ENCODE peak calls at places on chromosomes 11 and 22, in six cellular contexts. R is transverse colon, S is cardiac muscle cell, I is Panc1, Y is PC-9, X is GM12865. Q is an unnamed sample.

GRCh38 chr11:74141274-74141695 is 29.5 kb downstream of the C2CD3 start:
- DNase-seq in Y (peak; percentile 63), X (no peak), I (no peak), S (no peak), R (peak; percentile 17), Q (peak; percentile 47)

GRCh38 chr11:23755076-23755475 is 741.8 kb upstream of the LUZP2 start:
- DNase-seq in S (no peak), I (no peak), R (no peak), Y (no peak), X (no peak), Q (no peak)

GRCh38 chr11:96393753-96394348 is 4.0 kb downstream of the JRKL start:
- DNase-seq in S (peak; percentile 71), I (peak; percentile 25), R (no peak), X (peak; percentile 46), Y (no peak), Q (peak; percentile 75)

GRCh38 chr22:46068176-46068907 is 82.0 kb upstream of the PPARA start:
- DNase-seq in S (no peak), R (no peak), X (no peak), I (no peak), Y (no peak), Q (no peak)

GRCh38 chr11:106398396-106399074 is 321.1 kb downstream of the AASDHPPT start:
- DNase-seq in R (no peak), X (no peak), Y (no peak), S (no peak), I (no peak), Q (no peak)

GRCh38 chr11:17771415-17771814 is 36.8 kb downstream of the KCNC1 start:
- DNase-seq in Y (no peak), I (no peak), S (no peak), X (no peak), R (no peak), Q (no peak)

GRCh38 chr11:86396403-86396802 is 21.7 kb downstream of the CCDC81 start:
- DNase-seq in Y (no peak), S (no peak), R (no peak), X (no peak), I (no peak), Q (peak; percentile 38)

GRCh38 chr22:31800065-31800464 is 46.2 kb downstream of the DEPDC5 start:
- DNase-seq in R (no peak), I (no peak), X (no peak), Y (peak; percentile 97), S (no peak), Q (peak; percentile 35)

GRCh38 chr22:32932176-32932575 is 126.0 kb downstream of the SYN3 start:
- DNase-seq in Y (no peak), R (no peak), S (no peak), I (no peak), X (no peak), Q (peak; percentile 23)

GRCh38 chr11:34243620-34244493 is 114.0 kb downstream of the ABTB2 start:
- DNase-seq in I (no peak), R (peak; percentile 84), Y (peak; percentile 95), S (peak; percentile 62), X (peak; percentile 92), Q (peak; percentile 74)

GRCh38 chr11:133810179-133810550 is 35.1 kb downstream of the SPATA19 start:
- DNase-seq in X (no peak), S (no peak), I (no peak), R (no peak), Y (no peak), Q (no peak)

GRCh38 chr22:39943941-39944624 is 16.1 kb upstream of the TMA7B start:
- DNase-seq in I (no peak), R (no peak), X (no peak), Y (no peak), S (no peak), Q (no peak)

GRCh38 chr11:27718346-27718852 is 18.1 kb upstream of the BDNF start:
- DNase-seq in R (peak; percentile 9), I (no peak), S (peak; percentile 94), Y (no peak), X (no peak), Q (peak; percentile 86)

GRCh38 chr22:31269892-31270574 is 22.3 kb downstream of the PIK3IP1 start:
- DNase-seq in I (no peak), Y (peak; percentile 63), S (no peak), R (no peak), X (no peak), Q (no peak)

GRCh38 chr11:23164022-23164421 is 303.7 kb upstream of the CCDC179 start:
- DNase-seq in I (no peak), X (no peak), S (no peak), R (no peak), Y (no peak), Q (no peak)

GRCh38 chr22:43273902-43274484 is 69.2 kb downstream of the SCUBE1 start:
- DNase-seq in X (peak; percentile 81), Y (peak; percentile 43), I (no peak), S (peak; percentile 71), R (no peak), Q (peak; percentile 71)

GRCh38 chr22:46484156-46484860 is 53.1 kb downstream of the CELSR1 start:
- DNase-seq in I (no peak), R (no peak), X (no peak), S (no peak), Y (no peak), Q (no peak)

GRCh38 chr11:123218451-123218850 is 23.4 kb upstream of the CLMP start:
- DNase-seq in Y (no peak), X (no peak), S (peak; percentile 48), R (no peak), I (no peak), Q (peak; percentile 35)

GRCh38 chr11:117378966-117379865 is 51.6 kb downstream of the CEP164 start:
- DNase-seq in Y (peak; percentile 15), I (no peak), X (no peak), S (no peak), R (no peak), Q (no peak)

GRCh38 chr11:71971676-71972075 is 27.0 kb upstream of the IL18BP start:
- DNase-seq in Y (no peak), R (no peak), I (no peak), X (no peak), S (no peak), Q (no peak)

GRCh38 chr11:56911312-56911711 is 77.4 kb upstream of the OR5AK2 start:
- DNase-seq in I (no peak), X (no peak), Y (no peak), R (no peak), S (peak; percentile 26), Q (peak; percentile 5)

GRCh38 chr11:61890536-61891330 is 612 bp downstream of the FADS3 start:
- DNase-seq in S (peak; percentile 66), Y (peak; percentile 69), I (no peak), X (peak; percentile 22), R (peak; percentile 38), Q (peak; percentile 66)

GRCh38 chr11:61889831-61890230 is 1.5 kb downstream of the FADS3 start:
- DNase-seq in Y (no peak), X (no peak), S (no peak), I (no peak), R (no peak), Q (no peak)

GRCh38 chr11:61893981-61894380 is 2.6 kb upstream of the FADS3 start:
- DNase-seq in S (peak; percentile 93), I (no peak), X (no peak), R (no peak), Y (no peak), Q (peak; percentile 94)

GRCh38 chr11:61891331-61892084 is at the start of gene FADS3:
- DNase-seq in Y (peak; percentile 75), X (peak; percentile 53), S (peak; percentile 89), I (no peak), R (peak; percentile 90), Q (peak; percentile 76)

DNA sequence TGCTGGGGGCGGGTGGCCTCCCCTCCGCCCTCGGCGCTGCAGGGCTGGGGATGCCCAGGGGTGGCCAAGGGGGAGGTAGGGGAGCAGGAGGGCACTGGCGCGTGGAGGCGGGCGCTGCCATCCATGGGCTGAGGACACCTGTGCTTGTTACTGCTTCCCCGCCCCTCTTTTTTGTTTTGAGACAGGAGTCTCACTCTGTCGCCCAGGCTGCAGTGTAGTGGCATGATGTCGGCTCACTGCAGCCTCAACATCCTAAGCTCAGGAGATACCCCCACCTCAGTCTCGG is 683 bp upstream of the FADS3 start:
- DNase-seq in R (no peak), S (no peak), Y (no peak), X (no peak), I (no peak), Q (no peak)
- TF ChIP-seq CTCF in R (no peak), S (peak; percentile 7), Y (no peak), X (no peak), I (no peak), Q (no peak)

GRCh38 chr11:45208135-45208534 is 61.7 kb downstream of the PRDM11 start:
- DNase-seq in X (no peak), S (no peak), R (no peak), I (no peak), Y (no peak), Q (no peak)
- H3K4me3 ChIP-seq in X (no peak overlapping the region), S (no peak overlapping the region), R (no peak overlapping the region), I (no peak overlapping the region), Y (no peak overlapping the region), Q (no peak overlapping the region)

DNA sequence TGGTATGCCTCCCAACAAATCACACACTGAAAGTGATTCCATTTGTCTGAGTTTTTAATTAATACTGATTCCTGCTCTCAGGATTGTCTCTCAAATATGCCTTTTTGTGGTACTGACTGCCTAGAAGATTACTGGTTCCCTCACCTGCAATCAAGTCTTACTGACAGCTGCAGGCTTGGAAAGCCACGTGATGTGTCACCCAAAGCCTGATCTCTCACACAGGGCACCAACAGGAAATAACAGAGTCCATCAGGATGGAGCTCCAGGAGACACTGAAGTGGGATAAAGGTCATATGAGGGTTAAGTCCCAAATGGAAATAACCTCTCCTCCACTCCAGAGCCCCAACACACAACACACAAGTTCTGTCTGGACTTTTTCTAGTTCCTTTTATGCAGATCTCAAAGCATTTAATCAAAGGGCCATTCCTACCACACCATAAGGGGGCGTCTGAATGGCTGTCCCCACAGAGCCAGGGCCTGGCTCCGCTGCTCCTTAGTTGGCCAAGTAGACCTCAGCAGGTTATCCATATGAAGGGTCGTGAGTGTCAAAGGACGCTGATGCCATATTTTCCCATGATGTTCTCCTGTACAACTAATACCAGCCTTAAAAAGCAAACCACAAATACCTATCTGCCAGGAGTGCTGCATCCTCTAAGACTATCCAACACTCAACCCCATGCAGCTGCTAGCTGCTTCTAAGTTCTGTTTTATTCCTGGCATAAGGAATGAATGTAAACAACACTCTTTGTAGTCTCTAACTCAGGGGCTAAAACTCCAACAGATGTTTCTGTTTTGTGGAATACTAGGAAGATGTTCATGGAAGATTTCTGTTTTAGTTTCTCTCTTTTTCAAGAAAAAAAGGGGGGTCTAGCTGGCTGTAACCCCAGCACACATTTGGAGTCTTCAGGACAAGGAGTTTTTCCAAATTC is 13.0 kb downstream of the SCUBE2 start:
- DNase-seq in I (no peak), S (no peak), Y (no peak), X (no peak), R (no peak), Q (no peak)
- TF ChIP-seq CTCF in I (no peak), S (no peak), Y (no peak), X (no peak), R (no peak), Q (no peak)

GRCh38 chr11:126837581-126837980 is 163.0 kb downstream of the KIRREL3 start:
- DNase-seq in S (no peak), I (no peak), X (no peak), R (no peak), Y (no peak), Q (no peak)

GRCh38 chr11:126832387-126832786 is 168.2 kb downstream of the KIRREL3 start:
- DNase-seq in R (no peak), S (no peak), I (no peak), X (no peak), Y (no peak), Q (no peak)

GRCh38 chr11:126834573-126834972 is 166.0 kb downstream of the KIRREL3 start:
- DNase-seq in R (no peak), I (no peak), Y (no peak), S (no peak), X (no peak), Q (no peak)

GRCh38 chr11:126833020-126833419 is 167.6 kb downstream of the KIRREL3 start:
- DNase-seq in R (no peak), X (no peak), Y (no peak), S (no peak), I (no peak), Q (no peak)

GRCh38 chr11:126834149-126834548 is 166.4 kb downstream of the KIRREL3 start:
- DNase-seq in Y (no peak), S (peak; percentile 47), X (no peak), R (no peak), I (no peak), Q (peak; percentile 28)
- H3K4me3 ChIP-seq in Y (no peak overlapping the region), S (no peak overlapping the region), X (no peak overlapping the region), R (no peak overlapping the region), I (no peak overlapping the region), Q (no peak overlapping the region)

Q was measured in fibroblast of pulmonary artery.